ENCODE peak calls at places on chromosome 2, in six cellular contexts. Z is GM23338, S is IMR-90, P is A549, L is fibroblast of lung, V is HepG2. D is an unnamed sample.

GRCh38 chr2:216139884-216140283 is 30.7 kb downstream of the XRCC5 start:
- DNase-seq in Z (peak), S (no peak), P (peak), L (no peak), V (peak), D (no peak)

GRCh38 chr2:191572319-191572718 is 105.6 kb upstream of the NABP1 start:
- DNase-seq in Z (no peak), S (no peak), P (no peak), L (no peak), V (no peak), D (no peak)

GRCh38 chr2:30964334-30964733 is 157.1 kb upstream of the CAPN13 start:
- DNase-seq in Z (no peak), S (no peak), P (no peak), L (no peak), V (no peak), D (no peak)

GRCh38 chr2:109260886-109261700 is 132.1 kb downstream of the SH3RF3 start:
- DNase-seq in Z (peak), S (peak), P (no peak), L (no peak), V (peak), D (no peak)

GRCh38 chr2:15760232-15760890 is 168.7 kb downstream of the DDX1 start:
- DNase-seq in Z (no peak), S (no peak), P (no peak), L (no peak), V (no peak), D (no peak)

GRCh38 chr2:234611209-234611608 is 114.3 kb upstream of the ARL4C start:
- DNase-seq in Z (peak), S (no peak), P (peak), L (no peak), V (peak), D (no peak)

GRCh38 chr2:161381581-161381980 is 34.5 kb upstream of the TBR1 start:
- DNase-seq in Z (no peak), S (no peak), P (no peak), L (no peak), V (no peak), D (no peak)

GRCh38 chr2:170505631-170506270 is 209.4 kb upstream of the SP5 start:
- DNase-seq in Z (peak), S (no peak), P (no peak), L (no peak), V (no peak), D (no peak)

GRCh38 chr2:9311488-9311887 is 104.9 kb downstream of the ASAP2 start:
- DNase-seq in Z (no peak), S (peak), P (no peak), L (peak), V (no peak), D (peak)

GRCh38 chr2:43047187-43047780 is 179.1 kb downstream of the ZFP36L2 start:
- DNase-seq in Z (no peak), S (no peak), P (no peak), L (no peak), V (no peak), D (no peak)

GRCh38 chr2:102664439-102665042 is 45.2 kb downstream of the SLC9A2 start:
- DNase-seq in Z (no peak), S (peak), P (peak), L (peak), V (peak), D (peak)

GRCh38 chr2:99802730-99803129 is 312.9 kb upstream of the REV1 start:
- DNase-seq in Z (no peak), S (no peak), P (no peak), L (no peak), V (no peak), D (no peak)

GRCh38 chr2:212423089-212423488 is 115.5 kb downstream of the ERBB4 start:
- DNase-seq in Z (no peak), S (no peak), P (no peak), L (peak), V (no peak), D (no peak)

GRCh38 chr2:97701186-97701585 is 12.2 kb upstream of the ZAP70 start:
- DNase-seq in Z (no peak), S (no peak), P (no peak), L (no peak), V (no peak), D (no peak)

GRCh38 chr2:159026170-159026569 is 57.7 kb downstream of the TANC1 start:
- DNase-seq in Z (no peak), S (no peak), P (no peak), L (peak), V (no peak), D (no peak)

GRCh38 chr2:190023860-190024259 is 38.7 kb downstream of the MSTN start:
- DNase-seq in Z (peak), S (peak), P (peak), L (peak), V (peak), D (peak)

GRCh38 chr2:120445431-120446143 is 99.7 kb downstream of the INHBB start:
- DNase-seq in Z (no peak), S (peak), P (no peak), L (peak), V (peak), D (peak)

GRCh38 chr2:175854665-175855064 is 147.4 kb downstream of the LNPK start:
- DNase-seq in Z (no peak), S (no peak), P (no peak), L (peak), V (no peak), D (no peak)

GRCh38 chr2:61770746-61771145 is 83.1 kb downstream of the FAM161A start:
- DNase-seq in Z (no peak), S (peak), P (peak), L (peak), V (no peak), D (peak)

GRCh38 chr2:217142649-217143266 is 282.9 kb upstream of the TNP1 start:
- DNase-seq in Z (peak), S (no peak), P (no peak), L (no peak), V (peak), D (peak)

GRCh38 chr2:213104089-213104902 is 47.1 kb downstream of the IKZF2 start:
- DNase-seq in Z (no peak), S (peak), P (no peak), L (peak), V (no peak), D (no peak)

GRCh38 chr2:105806994-105807393 is 62.3 kb downstream of the NCK2 start:
- DNase-seq in Z (no peak), S (no peak), P (no peak), L (no peak), V (no peak), D (no peak)

GRCh38 chr2:129069875-129070594 is 751.4 kb upstream of the HS6ST1 start:
- DNase-seq in Z (no peak), S (no peak), P (no peak), L (no peak), V (peak), D (no peak)

GRCh38 chr2:56801214-56801613 is 617.4 kb downstream of the CCDC85A start:
- DNase-seq in Z (no peak), S (no peak), P (no peak), L (no peak), V (no peak), D (no peak)

GRCh38 chr2:157995117-157995516 is 106.6 kb upstream of the UPP2 start:
- DNase-seq in Z (no peak), S (no peak), P (no peak), L (no peak), V (no peak), D (no peak)

GRCh38 chr2:186339716-186340115 is 146.3 kb upstream of the ZC3H15 start:
- DNase-seq in Z (no peak), S (peak), P (no peak), L (peak), V (no peak), D (no peak)

GRCh38 chr2:219387284-219388126 is at the start of gene DNPEP:
- DNase-seq in Z (peak), S (peak), P (peak), L (peak), V (peak), D (peak)
- TF ChIP-seq CTCF in Z (no peak), S (no peak), P (no peak), L (no peak), V (peak), D (no peak)

GRCh38 chr2:85411405-85411748 is 1.2 kb upstream of the CAPG start:
- DNase-seq in Z (no peak), S (no peak), P (no peak), L (no peak), V (no peak), D (no peak)

GRCh38 chr2:85414761-85415498 is 3.6 kb upstream of the SH2D6 start:
- DNase-seq in Z (no peak), S (no peak), P (no peak), L (no peak), V (no peak), D (no peak)

GRCh38 chr2:85409719-85410583 is at the start of gene CAPG:
- DNase-seq in Z (no peak), S (no peak), P (no peak), L (peak), V (no peak), D (peak)

GRCh38 chr2:85410584-85411404 is 628 bp upstream of the CAPG start:
- DNase-seq in Z (no peak), S (no peak), P (no peak), L (peak), V (peak), D (peak)

DNA sequence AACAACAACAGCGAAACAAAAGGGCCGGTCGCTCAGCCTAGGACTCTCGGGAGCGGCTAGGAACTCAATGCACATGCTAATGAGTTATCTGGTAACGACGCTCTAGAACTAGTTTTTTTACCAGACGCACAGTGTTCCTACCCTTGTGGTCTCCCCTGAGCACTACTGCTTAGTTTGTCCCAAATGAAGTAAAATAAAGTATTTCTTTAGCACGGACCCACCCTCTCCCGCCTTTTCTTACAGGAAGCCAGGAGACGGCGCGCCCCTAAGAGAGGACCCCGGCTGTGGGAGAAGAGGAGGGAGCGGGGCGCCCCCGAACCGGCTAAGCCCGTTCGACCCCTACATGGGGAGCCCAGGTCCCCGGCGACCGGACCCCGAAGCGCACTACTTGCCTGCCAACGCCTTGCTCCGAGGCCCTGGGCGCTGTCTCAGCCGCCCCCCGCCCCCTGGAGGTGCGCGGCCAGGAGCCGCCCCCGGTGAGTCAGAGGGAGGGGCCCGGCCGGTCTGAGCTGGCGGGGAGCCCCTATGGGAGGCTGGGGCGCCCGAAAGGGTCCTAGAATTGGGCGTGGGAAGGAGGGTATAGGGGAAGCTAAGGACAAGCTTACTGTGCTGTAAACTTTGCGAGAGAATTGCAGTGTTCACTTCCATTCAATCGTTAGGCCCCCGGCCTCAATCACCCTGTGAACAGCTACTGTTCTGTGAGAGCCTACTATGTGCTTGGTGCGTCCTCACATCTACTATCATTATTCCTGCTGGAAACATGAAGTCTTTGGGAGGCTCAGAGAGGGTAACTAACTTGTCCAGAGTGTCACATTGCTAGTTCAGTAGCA is 3.6 kb upstream of the CAPG start:
- DNase-seq in Z (peak), S (peak), P (no peak), L (peak), V (no peak), D (peak)
- H3K27ac ChIP-seq in Z (no peak), S (peak), P (peak), L (peak), V (no peak), D (peak)

GRCh38 chr2:240255811-240256703 is 115.6 kb upstream of the OTOS start:
- DNase-seq in Z (peak), S (no peak), P (no peak), L (peak), V (peak), D (peak)

GRCh38 chr2:240257940-240258580 is 117.6 kb upstream of the OTOS start:
- DNase-seq in Z (no peak), S (no peak), P (no peak), L (no peak), V (no peak), D (no peak)

GRCh38 chr2:240258685-240259084 is 118.2 kb upstream of the OTOS start:
- DNase-seq in Z (no peak), S (no peak), P (no peak), L (no peak), V (no peak), D (no peak)

GRCh38 chr2:240255165-240255491 is 114.7 kb upstream of the OTOS start:
- DNase-seq in Z (no peak), S (no peak), P (no peak), L (no peak), V (no peak), D (no peak)

DNA sequence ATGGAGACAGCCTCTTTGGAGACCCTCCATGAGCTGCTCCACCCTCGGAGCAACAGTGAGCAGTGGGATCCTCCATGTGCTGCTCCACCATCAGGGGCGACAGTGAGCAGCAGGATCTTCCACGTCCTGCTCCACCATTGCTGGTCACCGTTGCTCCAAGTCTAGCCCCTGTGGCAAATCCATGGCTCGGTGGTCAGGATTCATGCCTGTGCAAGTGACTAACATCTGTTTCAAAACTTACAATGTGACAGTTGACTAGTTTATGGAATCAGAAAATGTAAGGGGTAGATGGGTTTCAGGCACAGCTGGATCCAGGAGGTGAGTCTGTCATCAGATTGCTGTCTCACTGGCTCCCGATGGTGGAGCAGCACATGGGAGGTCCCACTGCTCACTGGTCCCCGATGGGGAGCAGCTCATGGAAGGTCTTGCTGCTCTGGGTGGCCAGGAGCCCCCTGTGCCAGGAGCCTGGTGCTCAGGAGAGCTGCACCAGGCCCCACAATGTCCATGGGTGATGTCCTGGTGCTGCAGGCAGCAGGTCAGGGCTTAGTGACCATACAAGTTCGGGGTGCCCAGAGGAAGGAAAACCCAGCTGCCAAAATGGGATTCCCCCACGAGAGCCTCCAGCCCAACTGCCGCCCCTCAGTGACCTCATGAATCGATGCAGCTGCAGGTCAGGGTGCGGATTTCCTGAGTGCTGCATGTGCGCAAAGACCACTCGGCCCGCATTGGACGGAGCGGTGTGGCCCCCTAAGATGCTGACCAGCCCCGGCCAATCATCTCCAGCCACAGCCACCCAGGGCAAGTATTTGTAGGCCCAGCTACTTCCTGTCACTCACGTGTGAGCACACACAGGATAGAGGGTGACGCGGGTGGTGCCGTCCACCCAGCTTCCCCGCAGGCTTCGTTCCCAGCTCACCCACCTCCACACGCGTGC is 116.5 kb upstream of the OTOS start:
- DNase-seq in Z (no peak), S (no peak), P (no peak), L (no peak), V (no peak), D (no peak)
- TF ChIP-seq CTCF in Z (peak), S (no peak), P (no peak), L (no peak), V (peak), D (no peak)

DNA sequence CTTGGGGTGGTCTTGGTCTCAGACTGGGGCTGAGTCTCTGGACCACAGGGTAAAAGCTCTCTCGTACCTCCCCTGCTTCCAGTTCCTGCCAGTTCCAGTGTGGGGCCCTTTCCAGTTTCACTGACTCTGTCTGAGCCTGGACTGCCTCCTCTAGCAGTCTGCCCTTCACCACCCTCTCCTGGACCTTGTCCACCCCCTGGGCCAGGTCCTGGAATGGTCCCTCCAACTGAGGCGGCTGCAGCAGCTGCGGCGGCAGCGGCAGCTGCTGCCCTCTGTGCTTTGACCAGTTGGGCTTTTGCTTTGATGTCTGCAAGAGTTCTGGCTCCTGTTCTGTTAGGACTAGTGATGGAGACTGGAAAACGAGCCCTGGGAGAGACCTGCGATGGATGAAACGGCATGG is 70.7 kb upstream of the DTNB start:
- DNase-seq in Z (no peak), S (no peak), P (no peak), L (no peak), V (no peak), D (no peak)
- H3K27ac ChIP-seq in Z (no peak), S (no peak), P (no peak), L (no peak), V (no peak), D (no peak)

GRCh38 chr2:152715854-152716428 is 1.3 kb downstream of the PRPF40A start:
- DNase-seq in Z (peak), S (peak), P (peak), L (no peak), V (peak), D (peak)
- TF ChIP-seq CTCF in Z (peak), S (peak), P (peak), L (peak), V (peak), D (peak)

GRCh38 chr2:58240595-58240937 is 559 bp downstream of the FANCL start:
- DNase-seq in Z (no peak), S (no peak), P (peak), L (no peak), V (peak), D (peak)
- H3K27ac ChIP-seq in Z (peak), S (peak), P (peak), L (peak), V (peak), D (peak)

GRCh38 chr2:240803191-240803590 is 16.8 kb downstream of the KIF1A start:
- DNase-seq in Z (no peak), S (no peak), P (no peak), L (no peak), V (no peak), D (no peak)
- TF ChIP-seq CTCF in Z (no peak), S (no peak), P (no peak), L (no peak), V (no peak), D (no peak)

DNA sequence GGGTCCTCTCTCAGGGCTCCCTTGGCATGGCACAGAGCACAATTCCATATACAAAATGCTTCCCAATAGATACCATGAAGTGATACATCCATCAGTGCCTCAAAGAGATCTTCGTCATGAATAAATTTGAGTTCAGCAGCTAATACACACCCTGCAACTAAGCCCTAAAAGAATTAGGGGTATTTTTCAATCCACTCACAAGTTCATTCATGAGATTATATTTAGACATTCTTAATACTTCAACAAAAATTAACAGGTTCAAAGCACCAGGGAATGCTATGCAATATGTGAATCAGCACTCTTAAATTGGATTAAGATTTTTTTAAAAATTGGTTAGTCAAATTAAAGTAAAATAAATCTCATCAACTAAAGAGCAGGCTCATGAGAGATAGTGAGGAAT is 79.7 kb downstream of the PID1 start:
- DNase-seq in Z (no peak), S (no peak), P (no peak), L (no peak), V (no peak), D (no peak)
- H3K27ac ChIP-seq in Z (no peak), S (no peak), P (no peak), L (no peak), V (no peak), D (no peak)

DNA sequence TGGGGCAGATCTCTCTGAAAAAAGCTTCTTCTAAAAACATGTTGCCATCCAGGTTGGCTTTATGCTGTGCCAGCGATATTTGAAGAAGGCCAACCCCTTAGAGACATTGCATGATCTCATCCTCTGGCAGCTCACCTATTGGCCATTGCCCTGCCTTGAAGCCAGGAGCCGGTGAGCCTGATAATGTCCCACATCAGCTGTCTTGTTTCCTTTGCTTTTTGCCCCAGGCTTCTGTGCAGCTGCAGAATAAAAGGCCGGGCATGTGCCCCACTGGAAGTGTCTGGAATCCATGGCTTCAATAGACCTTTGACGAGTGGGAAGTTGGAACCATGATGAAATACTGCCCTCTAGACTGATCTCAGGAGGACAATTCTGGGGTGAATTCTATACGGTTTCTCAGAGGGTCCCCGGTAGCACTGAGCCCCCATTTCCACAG is 523.5 kb upstream of the ZEB2 start:
- DNase-seq in Z (no peak), S (no peak), P (no peak), L (no peak), V (no peak), D (no peak)
- TF ChIP-seq CTCF in Z (peak), S (no peak), P (peak), L (no peak), V (no peak), D (no peak)